ENCODE peak calls at places on chromosomes 11 and 22, in seven cellular contexts. N is tibial nerve, F is RWPE1, U is testis, V is fibroblast of the aortic adventitia, K is AG04449, D is AG10803. Q is an unnamed sample.

GRCh38 chr11:33005175-33005574 is 10.5 kb upstream of the DEPDC7 start:
- DNase-seq in N (no peak), F (no peak), U (no peak), V (no peak), K (no peak), D (no peak), Q (no peak)

GRCh38 chr22:28514314-28514713 is 165.3 kb downstream of the TTC28 start:
- DNase-seq in N (peak; percentile 10), F (no peak), U (peak; percentile 46), V (peak; percentile 32), K (no peak), D (peak; percentile 15), Q (no peak)

GRCh38 chr22:23984430-23984829 is 4.5 kb downstream of the GSTT2 start:
- DNase-seq in N (no peak), F (peak; percentile 4), U (no peak), V (peak; percentile 53), K (no peak), D (no peak), Q (no peak)

GRCh38 chr11:64238999-64239398 is 1.9 kb upstream of the FKBP2 start:
- DNase-seq in N (no peak), F (no peak), U (no peak), V (no peak), K (no peak), D (no peak), Q (no peak)

GRCh38 chr22:42994917-42995562 is 19.9 kb downstream of the PACSIN2 start:
- DNase-seq in N (peak; percentile 59), F (peak; percentile 65), U (peak; percentile 46), V (peak; percentile 96), K (peak; percentile 81), D (peak; percentile 93), Q (peak; percentile 69)

GRCh38 chr11:74672956-74673895 is 58.0 kb downstream of the CHRDL2 start:
- DNase-seq in N (peak; percentile 30), F (peak; percentile 63), U (peak; percentile 46), V (peak; percentile 98), K (peak; percentile 99), D (peak; percentile 98), Q (no peak)

GRCh38 chr11:47204633-47204989 is 10.2 kb upstream of the DDB2 start:
- DNase-seq in N (no peak), F (peak; percentile 88), U (no peak), V (peak; percentile 89), K (no peak), D (peak; percentile 72), Q (no peak)

GRCh38 chr11:131870305-131870704 is 499.9 kb downstream of the NTM start:
- DNase-seq in N (no peak), F (no peak), U (no peak), V (no peak), K (no peak), D (no peak), Q (no peak)

GRCh38 chr11:116851631-116852030 is 14.2 kb upstream of the APOA1 start:
- DNase-seq in N (no peak), F (no peak), U (no peak), V (no peak), K (no peak), D (no peak), Q (no peak)

GRCh38 chr22:37237371-37238268 is 6.4 kb downstream of the RAC2 start:
- DNase-seq in N (no peak), F (no peak), U (no peak), V (peak; percentile 43), K (no peak), D (peak; percentile 51), Q (peak; percentile 27)

GRCh38 chr11:104926771-104927470 is 28.7 kb upstream of the CASP12 start:
- DNase-seq in N (no peak), F (no peak), U (no peak), V (no peak), K (no peak), D (no peak), Q (no peak)

GRCh38 chr11:12087075-12087775 is 23.2 kb upstream of the MICAL2 start:
- DNase-seq in N (no peak), F (peak; percentile 36), U (no peak), V (peak; percentile 79), K (no peak), D (peak; percentile 93), Q (no peak)

GRCh38 chr11:34624069-34624468 is 3.2 kb downstream of the EHF start:
- DNase-seq in N (no peak), F (no peak), U (no peak), V (no peak), K (no peak), D (no peak), Q (no peak)

GRCh38 chr22:30304495-30305244 is 15.4 kb upstream of the CASTOR1 start:
- DNase-seq in N (no peak), F (peak; percentile 54), U (no peak), V (peak; percentile 72), K (no peak), D (no peak), Q (no peak)

GRCh38 chr22:27431896-27432295 is 369.7 kb downstream of the MN1 start:
- DNase-seq in N (no peak), F (no peak), U (no peak), V (peak; percentile 13), K (no peak), D (peak; percentile 31), Q (no peak)

GRCh38 chr11:3855808-3856491 is 486 bp downstream of the STIM1 start:
- DNase-seq in N (no peak), F (no peak), U (peak; percentile 46), V (no peak), K (no peak), D (peak; percentile 23), Q (peak; percentile 66)

GRCh38 chr11:47616726-47617416 is 22.7 kb upstream of the C1QTNF4 start:
- DNase-seq in N (peak; percentile 83), F (peak; percentile 30), U (peak; percentile 83), V (peak; percentile 90), K (peak; percentile 34), D (peak; percentile 85), Q (no peak)

GRCh38 chr11:134643115-134643514 is 231.1 kb upstream of the B3GAT1 start:
- DNase-seq in N (no peak), F (no peak), U (no peak), V (no peak), K (no peak), D (no peak), Q (no peak)

GRCh38 chr11:46529086-46529905 is 64.5 kb downstream of the AMBRA1 start:
- DNase-seq in N (peak; percentile 81), F (peak; percentile 85), U (peak; percentile 82), V (peak; percentile 69), K (no peak), D (peak; percentile 51), Q (peak; percentile 53)

GRCh38 chr11:68852628-68853027 is 10.9 kb upstream of the CPT1A start:
- DNase-seq in N (no peak), F (no peak), U (no peak), V (no peak), K (no peak), D (no peak), Q (no peak)

GRCh38 chr22:30868663-30869385 is 99.8 kb downstream of the MORC2 start:
- DNase-seq in N (no peak), F (no peak), U (no peak), V (no peak), K (no peak), D (no peak), Q (no peak)

GRCh38 chr22:41699264-41700104 is at the start of gene MEI1:
- DNase-seq in N (peak; percentile 58), F (peak; percentile 75), U (peak; percentile 87), V (peak; percentile 68), K (no peak), D (peak; percentile 56), Q (peak; percentile 78)

GRCh38 chr11:2376751-2377451 is at the start of gene CD81:
- DNase-seq in N (peak; percentile 45), F (peak; percentile 61), U (peak; percentile 69), V (no peak), K (no peak), D (no peak), Q (no peak)

GRCh38 chr11:47991266-47991830 is 11.0 kb downstream of the PTPRJ start:
- DNase-seq in N (no peak), F (no peak), U (no peak), V (no peak), K (no peak), D (no peak), Q (no peak)

GRCh38 chr11:13772223-13773046 is 104.0 kb downstream of the FAR1 start:
- DNase-seq in N (peak; percentile 18), F (peak; percentile 26), U (no peak), V (peak; percentile 70), K (peak; percentile 1), D (peak; percentile 56), Q (no peak)
- TF ChIP-seq CTCF in N (no peak), F (peak; percentile 25), U (no peak), V (peak; percentile 27), K (peak; percentile 9), D (peak; percentile 43), Q (peak; percentile 55)

GRCh38 chr22:35893698-35894097 is 134.9 kb downstream of the RBFOX2 start:
- DNase-seq in N (peak; percentile 24), F (no peak), U (peak; percentile 26), V (no peak), K (no peak), D (peak; percentile 22), Q (no peak)

GRCh38 chr22:35892192-35892591 is 136.4 kb downstream of the RBFOX2 start:
- DNase-seq in N (no peak), F (no peak), U (no peak), V (peak; percentile 78), K (no peak), D (peak; percentile 79), Q (no peak)

GRCh38 chr22:35896306-35896705 is 132.3 kb downstream of the RBFOX2 start:
- DNase-seq in N (no peak), F (no peak), U (no peak), V (no peak), K (no peak), D (no peak), Q (no peak)

GRCh38 chr22:35894937-35895708 is 133.5 kb downstream of the RBFOX2 start:
- DNase-seq in N (peak; percentile 46), F (peak; percentile 70), U (peak; percentile 74), V (peak; percentile 91), K (peak; percentile 62), D (peak; percentile 83), Q (no peak)

DNA sequence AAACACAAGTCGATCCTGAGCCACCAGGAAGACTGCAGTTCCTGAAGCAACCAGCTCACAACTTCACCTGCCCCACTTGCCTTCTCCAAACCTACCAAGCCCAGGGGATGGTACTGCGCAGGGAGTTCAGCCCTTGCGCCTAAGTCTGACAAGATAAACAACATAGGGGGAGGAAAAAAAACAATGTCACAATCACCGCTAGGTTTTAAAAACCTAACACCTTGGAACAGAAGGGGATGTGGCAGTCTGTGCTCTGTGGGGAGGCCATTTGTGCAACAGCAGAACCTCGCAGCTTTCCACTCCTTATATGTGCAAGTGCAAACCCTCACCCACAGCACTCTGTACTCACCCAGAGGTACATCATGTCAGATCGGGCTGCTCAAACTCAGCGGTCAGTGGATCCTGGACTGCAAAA is 134.2 kb downstream of the RBFOX2 start:
- DNase-seq in N (peak; percentile 28), F (no peak), U (peak; percentile 65), V (no peak), K (no peak), D (no peak), Q (no peak)
- TF ChIP-seq CTCF in N (no peak), F (no peak), U (peak; percentile 18), V (peak; percentile 2), K (no peak), D (no peak), Q (no peak)

GRCh38 chr11:19712281-19713220 is at the start of gene NAV2:
- DNase-seq in N (peak; percentile 86), F (peak; percentile 91), U (peak; percentile 96), V (peak; percentile 89), K (no peak), D (peak; percentile 91), Q (peak; percentile 81)
- TF ChIP-seq CTCF in N (no peak), F (no peak), U (no peak), V (peak; percentile 0), K (no peak), D (no peak), Q (no peak)

GRCh38 chr11:65354265-65355012 is at the start of gene TIGD3:
- DNase-seq in N (peak; percentile 96), F (peak; percentile 99), U (peak; percentile 98), V (peak; percentile 88), K (no peak), D (peak; percentile 90), Q (peak; percentile 91)
- TF ChIP-seq CTCF in N (no peak), F (no peak), U (no peak), V (peak; percentile 3), K (no peak), D (no peak), Q (no peak)

Q was measured in CD14-positive monocyte.